ENCODE peak calls at places on chromosomes 5 and 9, in eight cellular contexts. One of them, this sample, is unnamed.

GRCh38 chr5:171428168-171428658 is 8.8 kb downstream of the FGF18 start:
- DNase-seq in A549: no peak
- DNase-seq in endothelial cell of umbilical vein: no peak
- DNase-seq in sigmoid colon: peak; percentile 11
- DNase-seq in spleen: no peak
- DNase-seq in HCT116: no peak
- DNase-seq in stomach: peak; percentile 17
- DNase-seq in ovary: peak; percentile 14
- DNase-seq in this sample: peak; percentile 40

GRCh38 chr9:126907058-126907457 is 7.5 kb upstream of the RALGPS1 start:
- DNase-seq in ovary: no peak
- DNase-seq in sigmoid colon: no peak
- DNase-seq in A549: no peak
- DNase-seq in spleen: no peak
- DNase-seq in endothelial cell of umbilical vein: no peak
- DNase-seq in stomach: no peak
- DNase-seq in HCT116: no peak
- DNase-seq in this sample: no peak

GRCh38 chr9:98873535-98874432 is 66.3 kb downstream of the GALNT12 start:
- DNase-seq in ovary: peak; percentile 86
- DNase-seq in endothelial cell of umbilical vein: no peak
- DNase-seq in stomach: peak; percentile 51
- DNase-seq in sigmoid colon: no peak
- DNase-seq in spleen: no peak
- DNase-seq in A549: no peak
- DNase-seq in HCT116: no peak
- DNase-seq in this sample: no peak

GRCh38 chr9:70407081-70407503 is 7.4 kb downstream of the KLF9 start:
- DNase-seq in ovary: no peak
- DNase-seq in A549: peak; percentile 35
- DNase-seq in stomach: no peak
- DNase-seq in sigmoid colon: no peak
- DNase-seq in HCT116: no peak
- DNase-seq in endothelial cell of umbilical vein: peak; percentile 88
- DNase-seq in spleen: no peak
- DNase-seq in this sample: no peak

GRCh38 chr9:130897848-130898551 is 1.4 kb upstream of the QRFP start:
- DNase-seq in sigmoid colon: no peak
- DNase-seq in spleen: no peak
- DNase-seq in HCT116: no peak
- DNase-seq in A549: no peak
- DNase-seq in ovary: no peak
- DNase-seq in endothelial cell of umbilical vein: no peak
- DNase-seq in stomach: no peak
- DNase-seq in this sample: no peak

GRCh38 chr5:137146402-137146889 is 352.7 kb downstream of the SPOCK1 start:
- DNase-seq in A549: peak; percentile 66
- DNase-seq in spleen: no peak
- DNase-seq in HCT116: peak; percentile 8
- DNase-seq in endothelial cell of umbilical vein: peak; percentile 54
- DNase-seq in stomach: no peak
- DNase-seq in ovary: no peak
- DNase-seq in sigmoid colon: peak; percentile 73
- DNase-seq in this sample: peak; percentile 79

GRCh38 chr5:99607124-99607523 is 678.3 kb upstream of the CHD1 start:
- DNase-seq in stomach: no peak
- DNase-seq in endothelial cell of umbilical vein: no peak
- DNase-seq in ovary: no peak
- DNase-seq in HCT116: no peak
- DNase-seq in sigmoid colon: no peak
- DNase-seq in A549: no peak
- DNase-seq in spleen: no peak
- DNase-seq in this sample: no peak

GRCh38 chr5:2752059-2752874 is 790 bp upstream of the IRX2 start:
- DNase-seq in HCT116: no peak
- DNase-seq in endothelial cell of umbilical vein: no peak
- DNase-seq in A549: no peak
- DNase-seq in spleen: no peak
- DNase-seq in sigmoid colon: no peak
- DNase-seq in stomach: peak; percentile 60
- DNase-seq in ovary: no peak
- DNase-seq in this sample: no peak

GRCh38 chr9:26950521-26950920 is 3.5 kb upstream of the PLAA start:
- DNase-seq in spleen: no peak
- DNase-seq in stomach: no peak
- DNase-seq in A549: no peak
- DNase-seq in sigmoid colon: no peak
- DNase-seq in ovary: no peak
- DNase-seq in HCT116: no peak
- DNase-seq in endothelial cell of umbilical vein: no peak
- DNase-seq in this sample: no peak

GRCh38 chr5:90201923-90202322 is 207.6 kb downstream of the CETN3 start:
- DNase-seq in stomach: no peak
- DNase-seq in sigmoid colon: no peak
- DNase-seq in HCT116: peak; percentile 42
- DNase-seq in ovary: no peak
- DNase-seq in A549: no peak
- DNase-seq in endothelial cell of umbilical vein: peak; percentile 43
- DNase-seq in spleen: no peak
- DNase-seq in this sample: no peak

GRCh38 chr5:124685404-124685930 is 61.0 kb downstream of the ZNF608 start:
- DNase-seq in A549: no peak
- DNase-seq in stomach: no peak
- DNase-seq in endothelial cell of umbilical vein: no peak
- DNase-seq in ovary: no peak
- DNase-seq in spleen: no peak
- DNase-seq in sigmoid colon: no peak
- DNase-seq in HCT116: no peak
- DNase-seq in this sample: no peak

GRCh38 chr5:96816430-96816939 is 8.7 kb upstream of the ERAP1 start:
- DNase-seq in sigmoid colon: no peak
- DNase-seq in stomach: no peak
- DNase-seq in HCT116: no peak
- DNase-seq in spleen: no peak
- DNase-seq in endothelial cell of umbilical vein: no peak
- DNase-seq in ovary: no peak
- DNase-seq in A549: no peak
- DNase-seq in this sample: no peak

GRCh38 chr9:134853893-134854292 is 26.7 kb upstream of the FCN2 start:
- DNase-seq in endothelial cell of umbilical vein: no peak
- DNase-seq in sigmoid colon: no peak
- DNase-seq in stomach: no peak
- DNase-seq in spleen: no peak
- DNase-seq in HCT116: no peak
- DNase-seq in A549: no peak
- DNase-seq in ovary: peak; percentile 18
- DNase-seq in this sample: no peak

GRCh38 chr5:41863871-41864486 is 6.2 kb downstream of the OXCT1 start:
- DNase-seq in spleen: no peak
- DNase-seq in stomach: no peak
- DNase-seq in A549: no peak
- DNase-seq in sigmoid colon: no peak
- DNase-seq in endothelial cell of umbilical vein: no peak
- DNase-seq in HCT116: no peak
- DNase-seq in ovary: no peak
- DNase-seq in this sample: no peak

GRCh38 chr5:109917966-109918365 is 228.2 kb downstream of the MAN2A1 start:
- DNase-seq in HCT116: no peak
- DNase-seq in stomach: no peak
- DNase-seq in ovary: no peak
- DNase-seq in spleen: no peak
- DNase-seq in sigmoid colon: no peak
- DNase-seq in endothelial cell of umbilical vein: no peak
- DNase-seq in A549: no peak
- DNase-seq in this sample: no peak

GRCh38 chr5:88551724-88552345 is 283.2 kb upstream of the TMEM161B start:
- DNase-seq in endothelial cell of umbilical vein: no peak
- DNase-seq in sigmoid colon: no peak
- DNase-seq in spleen: no peak
- DNase-seq in ovary: no peak
- DNase-seq in HCT116: no peak
- DNase-seq in stomach: no peak
- DNase-seq in A549: no peak
- DNase-seq in this sample: no peak

GRCh38 chr9:129569506-129570449 is 51.1 kb downstream of the C9orf50 start:
- DNase-seq in HCT116: peak; percentile 81
- DNase-seq in stomach: peak; percentile 37
- DNase-seq in A549: peak; percentile 90
- DNase-seq in ovary: peak; percentile 64
- DNase-seq in endothelial cell of umbilical vein: peak; percentile 30
- DNase-seq in spleen: no peak
- DNase-seq in sigmoid colon: no peak
- DNase-seq in this sample: no peak

GRCh38 chr9:129566563-129567266 is 54.2 kb downstream of the C9orf50 start:
- DNase-seq in stomach: no peak
- DNase-seq in A549: no peak
- DNase-seq in sigmoid colon: no peak
- DNase-seq in HCT116: no peak
- DNase-seq in endothelial cell of umbilical vein: no peak
- DNase-seq in spleen: no peak
- DNase-seq in ovary: no peak
- DNase-seq in this sample: no peak

GRCh38 chr9:129568560-129569505 is 52.1 kb downstream of the C9orf50 start:
- DNase-seq in HCT116: no peak
- DNase-seq in A549: peak; percentile 78
- DNase-seq in endothelial cell of umbilical vein: no peak
- DNase-seq in sigmoid colon: peak; percentile 82
- DNase-seq in spleen: no peak
- DNase-seq in ovary: peak; percentile 80
- DNase-seq in stomach: peak; percentile 71
- DNase-seq in this sample: no peak

GRCh38 chr9:129567329-129567728 is 53.6 kb downstream of the C9orf50 start:
- DNase-seq in stomach: no peak
- DNase-seq in spleen: no peak
- DNase-seq in A549: no peak
- DNase-seq in HCT116: no peak
- DNase-seq in endothelial cell of umbilical vein: no peak
- DNase-seq in ovary: no peak
- DNase-seq in sigmoid colon: no peak
- DNase-seq in this sample: no peak

GRCh38 chr9:129567842-129568559 is 52.9 kb downstream of the C9orf50 start:
- DNase-seq in HCT116: peak; percentile 73
- DNase-seq in A549: peak; percentile 92
- DNase-seq in sigmoid colon: no peak
- DNase-seq in endothelial cell of umbilical vein: peak; percentile 30
- DNase-seq in spleen: no peak
- DNase-seq in stomach: peak; percentile 40
- DNase-seq in ovary: peak; percentile 68
- DNase-seq in this sample: no peak
- TF ChIP-seq POLR2A in HCT116: peak; percentile 30
- TF ChIP-seq POLR2A in A549: peak; percentile 65
- TF ChIP-seq POLR2A in sigmoid colon: no peak
- TF ChIP-seq POLR2A in endothelial cell of umbilical vein: no peak
- TF ChIP-seq POLR2A in spleen: no peak
- TF ChIP-seq POLR2A in stomach: no peak
- TF ChIP-seq POLR2A in ovary: no peak
- TF ChIP-seq POLR2A in this sample: no peak

DNA sequence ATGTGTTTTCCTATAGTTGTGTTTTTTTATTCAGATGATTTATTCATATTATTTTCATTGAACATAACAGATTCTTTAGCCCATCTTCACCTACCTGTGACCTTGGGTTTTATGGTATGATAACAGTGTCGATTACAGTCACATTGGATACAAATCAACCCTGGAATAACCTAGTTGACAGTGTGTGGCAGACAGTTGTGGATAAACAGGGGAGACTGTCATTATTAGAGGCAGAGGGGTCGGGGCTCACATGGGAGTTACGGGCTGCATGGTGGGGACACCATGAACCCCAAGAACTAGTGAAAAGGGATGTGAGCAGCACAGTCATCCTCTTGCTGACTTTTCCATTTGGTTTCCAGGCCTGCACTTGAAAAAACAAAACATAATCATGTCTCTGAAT is 29.9 kb upstream of the MAP1B start:
- DNase-seq in endothelial cell of umbilical vein: no peak
- DNase-seq in HCT116: no peak
- DNase-seq in spleen: no peak
- DNase-seq in sigmoid colon: no peak
- DNase-seq in ovary: no peak
- DNase-seq in stomach: no peak
- DNase-seq in A549: no peak
- DNase-seq in this sample: no peak
- TF ChIP-seq CTCF in endothelial cell of umbilical vein: no peak
- TF ChIP-seq CTCF in HCT116: no peak
- TF ChIP-seq CTCF in spleen: no peak
- TF ChIP-seq CTCF in sigmoid colon: no peak
- TF ChIP-seq CTCF in ovary: no peak
- TF ChIP-seq CTCF in stomach: no peak
- TF ChIP-seq CTCF in A549: no peak
- TF ChIP-seq CTCF in this sample: no peak

GRCh38 chr9:35091536-35091935 is 4.9 kb downstream of the PIGO start:
- DNase-seq in A549: no peak
- DNase-seq in ovary: no peak
- DNase-seq in stomach: no peak
- DNase-seq in spleen: no peak
- DNase-seq in HCT116: no peak
- DNase-seq in sigmoid colon: no peak
- DNase-seq in endothelial cell of umbilical vein: no peak
- DNase-seq in this sample: no peak

GRCh38 chr9:35097573-35097972 is 1.2 kb upstream of the PIGO start:
- DNase-seq in HCT116: no peak
- DNase-seq in stomach: no peak
- DNase-seq in A549: no peak
- DNase-seq in endothelial cell of umbilical vein: no peak
- DNase-seq in ovary: no peak
- DNase-seq in spleen: no peak
- DNase-seq in sigmoid colon: no peak
- DNase-seq in this sample: no peak

GRCh38 chr9:35095175-35095574 is 1.2 kb downstream of the PIGO start:
- DNase-seq in stomach: no peak
- DNase-seq in sigmoid colon: no peak
- DNase-seq in A549: no peak
- DNase-seq in HCT116: no peak
- DNase-seq in endothelial cell of umbilical vein: no peak
- DNase-seq in ovary: peak; percentile 47
- DNase-seq in spleen: no peak
- DNase-seq in this sample: no peak

GRCh38 chr9:35096035-35096849 is at the start of gene PIGO:
- DNase-seq in A549: peak; percentile 94
- DNase-seq in endothelial cell of umbilical vein: peak; percentile 78
- DNase-seq in sigmoid colon: peak; percentile 94
- DNase-seq in HCT116: peak; percentile 81
- DNase-seq in spleen: peak; percentile 99
- DNase-seq in stomach: peak; percentile 92
- DNase-seq in ovary: peak; percentile 92
- DNase-seq in this sample: peak; percentile 95
- TF ChIP-seq POLR2A in A549: peak; percentile 71
- TF ChIP-seq POLR2A in endothelial cell of umbilical vein: peak; percentile 46
- TF ChIP-seq POLR2A in sigmoid colon: peak; percentile 34
- TF ChIP-seq POLR2A in HCT116: no peak
- TF ChIP-seq POLR2A in spleen: no peak
- TF ChIP-seq POLR2A in stomach: no peak
- TF ChIP-seq POLR2A in ovary: peak; percentile 45
- TF ChIP-seq POLR2A in this sample: no peak

DNA sequence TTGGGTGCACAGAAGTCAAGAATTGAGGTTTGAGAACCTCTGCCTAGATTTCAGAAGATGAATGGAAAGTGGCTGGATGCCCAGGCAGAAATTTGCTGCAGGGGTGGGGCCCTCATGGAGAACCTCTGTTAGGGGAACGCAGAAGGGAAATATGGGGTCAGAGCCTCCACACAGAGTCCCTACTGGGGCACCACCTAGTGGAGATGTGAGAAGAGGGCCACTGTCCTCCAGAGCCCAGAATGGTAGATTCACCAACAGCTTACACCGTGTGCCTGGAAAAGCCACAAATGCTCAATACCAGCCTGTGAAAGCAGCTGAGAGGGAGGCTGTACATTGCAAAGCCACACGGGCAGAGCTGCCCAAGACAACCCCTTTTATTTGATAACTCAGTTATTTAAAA is 383.5 kb downstream of the TLE4 start:
- DNase-seq in A549: no peak
- DNase-seq in HCT116: no peak
- DNase-seq in sigmoid colon: no peak
- DNase-seq in spleen: no peak
- DNase-seq in ovary: no peak
- DNase-seq in endothelial cell of umbilical vein: no peak
- DNase-seq in stomach: no peak
- DNase-seq in this sample: no peak
- TF ChIP-seq CTCF in A549: no peak
- TF ChIP-seq CTCF in HCT116: no peak
- TF ChIP-seq CTCF in sigmoid colon: no peak
- TF ChIP-seq CTCF in spleen: no peak
- TF ChIP-seq CTCF in ovary: no peak
- TF ChIP-seq CTCF in endothelial cell of umbilical vein: peak; percentile 43
- TF ChIP-seq CTCF in stomach: no peak
- TF ChIP-seq CTCF in this sample: no peak

This sample was measured in suprapubic skin.